ENCODE peak calls at places on chromosomes 4 and X, in four cellular contexts. One of them, this sample, is unnamed.

GRCh38 chrX:153474718-153475117 is 4.3 kb upstream of the HAUS7 start:
- DNase-seq in activated T-helper 1 cell treated with anti-CD3 and anti-CD28 coated beads, Interleukin-2, amount 50 U/mL, for 16 hours: peak; percentile 30
- DNase-seq in stimulated activated CD4-positive, alpha-beta T cell treated with anti-CD3 and anti-CD28 coated beads, Interleukin-12 subunit alpha, Interleukin-12 subunit beta, amount 100 ng/mL, for 48 hours: no peak
- DNase-seq in NCI-H1105: no peak
- DNase-seq in this sample: peak; percentile 38

GRCh38 chrX:38768079-38768478 is 33.2 kb upstream of the MID1IP1 start:
- DNase-seq in activated T-helper 1 cell treated with anti-CD3 and anti-CD28 coated beads, Interleukin-2, amount 50 U/mL, for 16 hours: no peak
- DNase-seq in stimulated activated CD4-positive, alpha-beta T cell treated with anti-CD3 and anti-CD28 coated beads, Interleukin-12 subunit alpha, Interleukin-12 subunit beta, amount 100 ng/mL, for 48 hours: no peak
- DNase-seq in NCI-H1105: peak; percentile 16
- DNase-seq in this sample: no peak

GRCh38 chrX:29841750-29842149 is 373.6 kb upstream of the MAGEB2 start:
- DNase-seq in activated T-helper 1 cell treated with anti-CD3 and anti-CD28 coated beads, Interleukin-2, amount 50 U/mL, for 16 hours: no peak
- DNase-seq in stimulated activated CD4-positive, alpha-beta T cell treated with anti-CD3 and anti-CD28 coated beads, Interleukin-12 subunit alpha, Interleukin-12 subunit beta, amount 100 ng/mL, for 48 hours: no peak
- DNase-seq in NCI-H1105: no peak
- DNase-seq in this sample: no peak

GRCh38 chr4:105060628-105061027 is 86.0 kb upstream of the TET2 start:
- DNase-seq in activated T-helper 1 cell treated with anti-CD3 and anti-CD28 coated beads, Interleukin-2, amount 50 U/mL, for 16 hours: no peak
- DNase-seq in stimulated activated CD4-positive, alpha-beta T cell treated with anti-CD3 and anti-CD28 coated beads, Interleukin-12 subunit alpha, Interleukin-12 subunit beta, amount 100 ng/mL, for 48 hours: no peak
- DNase-seq in NCI-H1105: no peak
- DNase-seq in this sample: no peak

GRCh38 chr4:15811703-15812325 is 33.7 kb downstream of the CD38 start:
- DNase-seq in activated T-helper 1 cell treated with anti-CD3 and anti-CD28 coated beads, Interleukin-2, amount 50 U/mL, for 16 hours: no peak
- DNase-seq in stimulated activated CD4-positive, alpha-beta T cell treated with anti-CD3 and anti-CD28 coated beads, Interleukin-12 subunit alpha, Interleukin-12 subunit beta, amount 100 ng/mL, for 48 hours: no peak
- DNase-seq in NCI-H1105: no peak
- DNase-seq in this sample: no peak

GRCh38 chrX:130057209-130057608 is 53.1 kb downstream of the ELF4 start:
- DNase-seq in activated T-helper 1 cell treated with anti-CD3 and anti-CD28 coated beads, Interleukin-2, amount 50 U/mL, for 16 hours: no peak
- DNase-seq in stimulated activated CD4-positive, alpha-beta T cell treated with anti-CD3 and anti-CD28 coated beads, Interleukin-12 subunit alpha, Interleukin-12 subunit beta, amount 100 ng/mL, for 48 hours: no peak
- DNase-seq in NCI-H1105: no peak
- DNase-seq in this sample: no peak

GRCh38 chrX:115311666-115312065 is 22.2 kb downstream of the LUZP4 start:
- DNase-seq in activated T-helper 1 cell treated with anti-CD3 and anti-CD28 coated beads, Interleukin-2, amount 50 U/mL, for 16 hours: no peak
- DNase-seq in stimulated activated CD4-positive, alpha-beta T cell treated with anti-CD3 and anti-CD28 coated beads, Interleukin-12 subunit alpha, Interleukin-12 subunit beta, amount 100 ng/mL, for 48 hours: no peak
- DNase-seq in NCI-H1105: no peak
- DNase-seq in this sample: no peak

GRCh38 chrX:109967151-109967550 is 35.8 kb upstream of the TMEM164 start:
- DNase-seq in activated T-helper 1 cell treated with anti-CD3 and anti-CD28 coated beads, Interleukin-2, amount 50 U/mL, for 16 hours: no peak
- DNase-seq in stimulated activated CD4-positive, alpha-beta T cell treated with anti-CD3 and anti-CD28 coated beads, Interleukin-12 subunit alpha, Interleukin-12 subunit beta, amount 100 ng/mL, for 48 hours: no peak
- DNase-seq in NCI-H1105: no peak
- DNase-seq in this sample: no peak